ENCODE peak calls at places on chromosomes 12 and 14, in six cellular contexts. K is HepG2, B is NB4, C is A549, I is endothelial cell of umbilical vein, O is GM12878. E is an unnamed sample.

GRCh38 chr14:97410667-97411286 is 613.6 kb downstream of the VRK1 start:
- DNase-seq in I (no peak), O (no peak), K (no peak), B (no peak), C (no peak), E (no peak)

GRCh38 chr12:75539889-75540288 is 28.5 kb upstream of the KRR1 start:
- DNase-seq in I (no peak), B (no peak), K (no peak), C (no peak), O (no peak), E (no peak)

GRCh38 chr12:106601031-106601430 is 18.2 kb downstream of the RFX4 start:
- DNase-seq in O (no peak), K (peak; percentile 43), B (peak; percentile 18), I (no peak), C (no peak), E (peak; percentile 36)

GRCh38 chr12:39807043-39807442 is 187.4 kb upstream of the ABCD2 start:
- DNase-seq in B (peak; percentile 51), I (peak; percentile 39), O (no peak), C (peak; percentile 63), K (peak; percentile 45), E (peak; percentile 63)

GRCh38 chr12:26471560-26471959 is 276.2 kb downstream of the SSPN start:
- DNase-seq in I (no peak), O (peak; percentile 82), C (no peak), B (peak; percentile 98), K (no peak), E (no peak)

GRCh38 chr12:105922670-105923102 is 216.1 kb downstream of the NUAK1 start:
- DNase-seq in I (peak; percentile 18), C (peak; percentile 76), K (no peak), B (no peak), O (no peak), E (no peak)

GRCh38 chr14:29444805-29445204 is 482.8 kb downstream of the PRKD1 start:
- DNase-seq in B (no peak), C (no peak), I (no peak), O (no peak), K (no peak), E (no peak)

GRCh38 chr14:58979325-58979724 is 209.1 kb upstream of the DAAM1 start:
- DNase-seq in B (no peak), K (no peak), I (no peak), O (no peak), C (no peak), E (no peak)

GRCh38 chr14:91318911-91319310 is 74.4 kb upstream of the GPR68 start:
- DNase-seq in O (no peak), I (no peak), C (no peak), B (no peak), K (no peak), E (no peak)

GRCh38 chr14:52960627-52961026 is 9.8 kb upstream of the FERMT2 start:
- DNase-seq in I (peak; percentile 42), C (no peak), B (no peak), O (no peak), K (no peak), E (no peak)

GRCh38 chr14:104332634-104333270 is 194.4 kb downstream of the KIF26A start:
- DNase-seq in O (no peak), K (no peak), I (no peak), C (no peak), B (no peak), E (no peak)

GRCh38 chr12:51647647-51648046 is 56.6 kb downstream of the SCN8A start:
- DNase-seq in O (no peak), I (no peak), B (no peak), C (no peak), K (no peak), E (no peak)

GRCh38 chr12:120118710-120119097 is 2.2 kb upstream of the RAB35 start:
- DNase-seq in B (no peak), O (no peak), I (peak; percentile 67), C (no peak), K (peak; percentile 52), E (no peak)

GRCh38 chr12:120117961-120118709 is 1.6 kb upstream of the RAB35 start:
- DNase-seq in B (no peak), C (peak; percentile 80), K (peak; percentile 45), O (no peak), I (peak; percentile 52), E (peak; percentile 56)

GRCh38 chr12:120119395-120119973 is 2.9 kb upstream of the RAB35 start:
- DNase-seq in B (no peak), O (peak; percentile 91), C (peak; percentile 56), I (no peak), K (peak; percentile 36), E (no peak)

GRCh38 chr12:120121766-120122293 is 5.3 kb upstream of the RAB35 start:
- DNase-seq in O (peak; percentile 88), K (peak; percentile 81), B (no peak), I (no peak), C (no peak), E (no peak)

DNA sequence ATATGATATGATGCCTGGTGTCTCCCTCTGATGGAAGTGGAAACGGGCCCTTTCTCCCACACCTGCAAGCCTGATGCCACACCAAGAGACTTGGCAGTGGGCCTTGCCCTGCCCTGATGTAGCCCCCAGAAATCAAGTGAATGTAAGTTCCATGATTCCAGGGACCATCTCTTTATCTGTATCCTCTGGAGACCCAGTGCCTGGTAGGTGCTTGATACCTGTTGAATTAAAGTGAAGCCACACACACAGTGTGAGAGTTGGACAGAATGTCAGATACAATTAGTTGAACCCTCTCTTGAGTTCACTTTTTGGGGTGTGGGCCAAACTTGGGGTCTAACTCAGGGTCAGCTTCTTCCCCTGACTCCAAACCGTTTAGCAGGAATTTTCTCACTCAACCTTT is 4.8 kb upstream of the RAB35 start:
- DNase-seq in O (no peak), I (no peak), K (no peak), C (no peak), B (no peak), E (no peak)
- TF ChIP-seq MYC in O (no peak), I (no peak), K (no peak), C (no peak), B (no peak), E (no peak)

GRCh38 chr14:74034572-74034971 is 15.4 kb downstream of the BBOF1 start:
- DNase-seq in K (no peak), B (no peak), I (no peak), C (no peak), O (no peak), E (no peak)

GRCh38 chr14:74035556-74035955 is 16.4 kb downstream of the BBOF1 start:
- DNase-seq in K (no peak), I (no peak), B (no peak), C (no peak), O (no peak), E (no peak)

GRCh38 chr14:74042296-74042695 is 23.1 kb downstream of the BBOF1 start:
- DNase-seq in C (no peak), I (no peak), K (no peak), B (no peak), O (no peak), E (no peak)

GRCh38 chr14:74038015-74038859 is 19.1 kb downstream of the BBOF1 start:
- DNase-seq in B (peak; percentile 68), I (peak; percentile 76), C (peak; percentile 66), O (no peak), K (peak; percentile 67), E (peak; percentile 25)
- TF ChIP-seq MYC in B (no peak), I (no peak), C (no peak), O (no peak), K (no peak), E (no peak)

DNA sequence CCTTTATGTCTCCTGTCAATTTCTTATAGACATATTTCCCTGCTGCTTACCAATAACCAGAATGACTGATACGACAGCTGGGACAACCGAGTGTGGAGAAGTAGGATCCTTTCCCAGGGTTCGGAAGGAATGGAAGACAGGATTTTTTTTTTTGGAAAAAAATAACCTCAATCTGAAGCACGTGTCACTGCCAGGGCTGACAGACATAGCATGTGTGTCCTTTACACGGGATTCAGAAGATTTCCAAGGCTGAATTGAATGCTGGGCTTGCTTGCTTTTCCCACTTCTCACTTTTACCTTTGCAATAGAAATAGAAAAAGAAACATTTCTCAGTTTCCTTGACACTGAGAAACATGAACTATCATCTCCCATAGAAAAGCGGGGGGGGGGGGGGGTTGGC is 245.6 kb downstream of the GRIN2B start:
- DNase-seq in K (no peak), O (no peak), I (no peak), C (no peak), B (no peak), E (no peak)
- TF ChIP-seq MYC in K (no peak), O (no peak), I (no peak), C (no peak), B (no peak), E (no peak)

GRCh38 chr12:118103231-118103600 is 595 bp downstream of the VSIG10 start:
- DNase-seq in K (no peak), B (peak; percentile 46), C (peak; percentile 28), O (no peak), I (peak; percentile 43), E (no peak)
- TF ChIP-seq MYC in K (no peak), B (no peak), C (no peak), O (no peak), I (no peak), E (no peak)

DNA sequence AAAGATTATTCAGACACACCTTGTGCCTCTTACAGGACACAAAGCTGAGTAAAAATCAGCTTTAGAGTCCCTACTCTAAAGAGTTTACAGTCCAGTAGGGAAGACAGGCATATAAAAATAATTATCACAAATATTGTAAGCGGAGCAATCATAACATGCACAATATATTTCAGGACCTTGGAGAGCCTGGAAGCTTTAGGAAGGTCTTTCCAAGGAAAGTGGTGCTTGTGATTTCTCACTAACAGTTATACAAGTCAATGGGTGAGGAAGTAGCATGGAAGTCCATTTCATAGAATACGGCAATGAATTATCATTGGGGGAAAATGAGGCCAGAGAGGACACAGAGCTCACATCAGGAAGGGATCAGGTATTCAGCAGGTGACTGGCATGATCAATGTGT is 268.3 kb downstream of the C12orf50 start:
- DNase-seq in K (no peak), I (no peak), B (no peak), O (no peak), C (no peak), E (no peak)
- TF ChIP-seq MYC in K (no peak), I (no peak), B (no peak), O (no peak), C (no peak), E (no peak)

GRCh38 chr12:113844495-113845175 is 121.5 kb downstream of the RBM19 start:
- DNase-seq in K (no peak), B (peak; percentile 26), O (no peak), I (no peak), C (no peak), E (no peak)
- TF ChIP-seq MYC in K (no peak), B (no peak), O (no peak), I (no peak), C (no peak), E (no peak)

E was measured in K562.